ENCODE peak calls at places on chromosomes 7 and 10, in six cellular contexts. J is HCT116, V is K562, F is HepG2, E is GM12878, O is H1. D is an unnamed sample.

GRCh38 chr7:105015631-105015965 is 1.6 kb downstream of the KMT2E start:
- DNase-seq in E (no peak), F (no peak), O (no peak), V (peak; percentile 81), J (no peak), D (no peak)

GRCh38 chr10:43076876-43077420 is at the start of gene RET:
- DNase-seq in O (peak; percentile 72), F (no peak), J (no peak), E (no peak), V (peak; percentile 40), D (no peak)

GRCh38 chr7:47382200-47382599 is 199.7 kb downstream of the TNS3 start:
- DNase-seq in V (no peak), J (no peak), E (no peak), F (no peak), O (no peak), D (no peak)

GRCh38 chr7:20865684-20866083 is 79.0 kb upstream of the SP8 start:
- DNase-seq in F (no peak), O (no peak), J (no peak), E (no peak), V (no peak), D (no peak)

GRCh38 chr10:132397036-132397541 is at the start of gene PWWP2B:
- DNase-seq in V (peak; percentile 35), E (no peak), O (no peak), J (no peak), F (no peak), D (no peak)

GRCh38 chr7:70679666-70680065 is 452.3 kb upstream of the GALNT17 start:
- DNase-seq in V (no peak), E (peak; percentile 46), O (no peak), F (no peak), J (no peak), D (no peak)

GRCh38 chr10:17744395-17744841 is 7.6 kb upstream of the TMEM236 start:
- DNase-seq in E (no peak), V (no peak), O (no peak), J (no peak), F (no peak), D (no peak)

GRCh38 chr7:111006691-111007090 is 84.2 kb upstream of the LRRN3 start:
- DNase-seq in O (no peak), E (no peak), F (no peak), V (no peak), J (no peak), D (no peak)

GRCh38 chr7:10216462-10216861 is 757.2 kb upstream of the PHF14 start:
- DNase-seq in J (no peak), O (no peak), V (no peak), F (no peak), E (no peak), D (no peak)

GRCh38 chr7:78197447-78197846 is 398.9 kb downstream of the PHTF2 start:
- DNase-seq in O (no peak), J (no peak), E (no peak), V (no peak), F (no peak), D (no peak)

GRCh38 chr7:157690058-157690832 is 353.4 kb downstream of the DNAJB6 start:
- DNase-seq in E (no peak), O (peak; percentile 62), J (no peak), F (no peak), V (no peak), D (no peak)

GRCh38 chr7:157689269-157690057 is 352.7 kb downstream of the DNAJB6 start:
- DNase-seq in F (no peak), J (no peak), V (no peak), O (peak; percentile 76), E (no peak), D (no peak)

GRCh38 chr7:157691521-157692155 is 354.8 kb downstream of the DNAJB6 start:
- DNase-seq in F (no peak), E (no peak), V (no peak), J (no peak), O (peak; percentile 67), D (no peak)

GRCh38 chr7:157692156-157693011 is 355.6 kb downstream of the DNAJB6 start:
- DNase-seq in O (peak; percentile 78), J (no peak), E (no peak), F (no peak), V (no peak), D (no peak)

GRCh38 chr7:157690833-157691382 is 354.1 kb downstream of the DNAJB6 start:
- DNase-seq in J (peak; percentile 71), O (peak; percentile 63), E (no peak), V (no peak), F (peak; percentile 7), D (no peak)
- TF ChIP-seq ZNF274 in J (no peak), O (no peak), E (no peak), V (no peak), F (no peak), D (no peak)

DNA sequence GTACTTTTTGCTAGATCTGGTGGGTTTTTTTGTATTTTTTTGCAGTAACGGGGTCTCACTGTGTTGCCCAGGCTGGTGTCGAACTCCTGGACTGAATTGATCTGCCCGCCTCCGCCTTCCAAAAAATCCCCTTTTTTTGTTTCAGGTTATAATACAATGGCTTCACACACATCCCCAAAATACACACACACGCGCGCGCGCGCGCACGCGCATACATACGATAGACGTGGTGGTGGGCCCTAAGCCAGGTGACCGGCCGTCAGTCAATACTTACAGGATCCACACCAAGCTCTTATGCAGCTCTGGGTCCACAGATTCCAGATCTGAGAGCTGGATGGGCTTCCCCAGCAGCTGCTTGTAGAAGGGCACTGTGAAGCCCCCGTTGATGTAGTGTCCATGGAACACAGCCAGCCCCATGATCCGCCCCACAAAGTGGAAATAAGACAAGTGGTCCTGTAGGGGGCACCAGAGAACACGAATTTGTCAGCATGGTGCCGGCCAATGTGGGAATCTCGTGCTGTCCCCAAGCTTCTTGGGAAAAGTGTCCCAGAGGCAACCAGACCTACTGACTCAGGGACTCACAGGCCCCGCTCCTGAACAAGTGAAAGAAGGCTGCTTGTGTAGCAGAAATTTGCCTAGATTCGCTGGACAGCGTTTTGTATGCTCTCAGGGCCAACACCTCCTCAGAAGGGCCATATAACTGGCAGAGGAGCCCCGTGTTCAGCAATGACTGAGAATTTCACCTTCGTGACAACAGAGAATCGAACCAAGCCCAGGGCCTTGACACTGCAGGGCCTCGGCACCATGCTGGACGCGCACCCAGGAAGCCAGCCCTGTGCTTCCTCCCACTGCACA is 103.6 kb downstream of the SMURF1 start:
- DNase-seq in F (peak; percentile 79), V (peak; percentile 89), O (peak; percentile 86), E (peak; percentile 9), J (peak; percentile 68), D (peak; percentile 84)
- H3K9ac ChIP-seq in F (no peak overlapping the region), V (peak overlapping the region; percentile 39), O (no peak overlapping the region), E (no peak overlapping the region), J (no peak overlapping the region), D (no peak overlapping the region)

GRCh38 chr10:7944537-7944936 is 110.0 kb upstream of the GATA3 start:
- DNase-seq in F (no peak), J (no peak), E (no peak), V (no peak), O (no peak), D (no peak)
- TF ChIP-seq ZNF274 in F (no peak), J (no peak), E (no peak), V (no peak), O (no peak), D (no peak)

DNA sequence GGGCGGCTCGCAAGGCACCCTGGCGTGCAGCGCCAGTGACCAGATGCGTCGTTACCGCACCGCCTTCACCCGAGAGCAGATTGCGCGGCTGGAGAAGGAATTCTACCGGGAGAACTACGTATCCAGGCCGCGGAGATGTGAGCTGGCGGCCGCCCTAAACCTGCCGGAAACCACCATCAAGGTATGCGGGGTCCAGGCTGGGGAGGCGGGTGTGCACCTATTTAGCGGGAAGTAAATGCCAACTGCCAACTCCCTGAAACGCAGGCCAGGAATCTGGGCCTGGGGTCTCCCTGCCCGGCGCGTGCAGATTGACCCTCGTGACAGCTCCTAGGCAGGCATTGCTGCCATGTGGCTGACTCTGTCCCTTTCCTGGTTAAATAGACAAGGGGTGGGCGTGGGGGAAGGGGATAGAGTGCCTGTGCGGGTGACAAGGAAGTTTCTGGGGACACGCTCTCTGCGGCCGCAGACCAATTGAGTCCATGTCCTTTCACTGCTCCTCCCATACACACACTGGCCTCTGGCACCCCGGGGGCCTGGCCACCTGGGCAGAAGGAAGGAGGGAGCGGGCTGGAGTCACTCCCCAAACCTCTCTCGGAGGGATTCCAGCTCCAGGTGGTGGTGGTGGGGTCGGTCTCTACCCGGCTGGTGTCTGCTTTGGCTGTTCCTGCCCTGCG is 2.7 kb downstream of the EVX1 start:
- DNase-seq in O (peak; percentile 68), E (no peak), V (no peak), J (no peak), F (no peak), D (no peak)
- H3K9ac ChIP-seq in O (no peak overlapping the region), E (no peak overlapping the region), V (no peak overlapping the region), J (no peak overlapping the region), F (no peak overlapping the region), D (no peak overlapping the region)

GRCh38 chr7:6266699-6267098 is 5.7 kb downstream of the CYTH3 start:
- DNase-seq in F (no peak), O (no peak), J (no peak), V (no peak), E (no peak), D (no peak)

GRCh38 chr7:6268023-6268908 is 4.2 kb downstream of the CYTH3 start:
- DNase-seq in J (no peak), F (no peak), E (no peak), V (no peak), O (no peak), D (no peak)

GRCh38 chr7:6269527-6269926 is 2.9 kb downstream of the CYTH3 start:
- DNase-seq in F (no peak), O (no peak), V (no peak), J (no peak), E (no peak), D (no peak)

GRCh38 chr7:6271091-6271658 is 1.2 kb downstream of the CYTH3 start:
- DNase-seq in J (no peak), F (no peak), O (no peak), V (no peak), E (no peak), D (no peak)

GRCh38 chr7:6268909-6269306 is 3.5 kb downstream of the CYTH3 start:
- DNase-seq in V (no peak), E (no peak), O (no peak), J (no peak), F (no peak), D (no peak)
- TF ChIP-seq ZNF274 in V (no peak), E (no peak), O (no peak), J (no peak), F (no peak), D (no peak)

GRCh38 chr7:29574659-29575058 is 11.0 kb downstream of the PRR15 start:
- DNase-seq in J (no peak), F (no peak), E (no peak), O (no peak), V (no peak), D (no peak)
- H3K9ac ChIP-seq in J (no peak overlapping the region), F (no peak overlapping the region), E (no peak overlapping the region), O (no peak overlapping the region), V (no peak overlapping the region), D (no peak overlapping the region)